ENCODE peak calls at places on chromosome 20, in four cellular contexts. V is testis; H is stomach; P is naive thymus-derived CD4-positive, alpha-beta T cell. S is an unnamed sample. For H3K4me1, the result is how much of the 10 kb centered on the place peaks cover.

GRCh38 chr20:56875052-56875663 is 246.1 kb downstream of the TFAP2C start:
- DNase-seq in P (no peak), H (no peak), V (no peak), S (no peak)

GRCh38 chr20:21099653-21100589 is 6.2 kb downstream of the LINC00237 start:
- DNase-seq in V (peak), P (no peak), H (peak), S (peak)

GRCh38 chr20:44762466-44763140 is 16.9 kb downstream of the KCNK15 start:
- DNase-seq in V (no peak), P (no peak), H (no peak), S (no peak)

GRCh38 chr20:40628877-40629276 is 60.2 kb downstream of the MAFB start:
- DNase-seq in P (no peak), H (no peak), V (no peak), S (peak)

GRCh38 chr20:23266530-23267398 is 83.8 kb upstream of the NXT1 start:
- DNase-seq in V (no peak), H (no peak), P (no peak), S (no peak)

GRCh38 chr20:62223571-62223970 is 3.5 kb upstream of the HRH3 start:
- DNase-seq in V (no peak), H (no peak), P (no peak), S (no peak)

GRCh38 chr20:53186630-53187029 is 214.5 kb downstream of the TSHZ2 start:
- DNase-seq in V (no peak), P (no peak), H (no peak), S (no peak)

GRCh38 chr20:56202493-56203077 is 45.9 kb upstream of the MC3R start:
- DNase-seq in H (no peak), P (no peak), V (peak), S (no peak)

GRCh38 chr20:58650181-58650775 is 805 bp upstream of the STX16 start:
- DNase-seq in V (peak), H (no peak), P (peak), S (peak)

GRCh38 chr20:32625996-32626395 is 40.9 kb upstream of the NOL4L start:
- DNase-seq in H (no peak), V (no peak), P (no peak), S (no peak)

GRCh38 chr20:21509597-21510331 is 4.1 kb downstream of the NKX2-2 start:
- DNase-seq in H (no peak), P (no peak), V (peak), S (no peak)

GRCh38 chr20:61516398-61517208 is 264.5 kb downstream of the CDH4 start:
- DNase-seq in H (no peak), P (no peak), V (no peak), S (no peak)

GRCh38 chr20:47231382-47232042 is 125.0 kb downstream of the ZMYND8 start:
- DNase-seq in P (no peak), H (no peak), V (no peak), S (no peak)

GRCh38 chr20:7926767-7927166 is 13.5 kb downstream of the HAO1 start:
- DNase-seq in H (no peak), V (peak), P (no peak), S (no peak)

GRCh38 chr20:64038252-64038578 is 2.2 kb downstream of the C20orf204 start:
- DNase-seq in P (no peak), H (no peak), V (no peak), S (no peak)

GRCh38 chr20:64041040-64041780 is 5.2 kb downstream of the C20orf204 start:
- DNase-seq in P (no peak), V (no peak), H (no peak), S (no peak)

GRCh38 chr20:64040231-64041039 is 4.5 kb downstream of the C20orf204 start:
- DNase-seq in P (no peak), H (no peak), V (no peak), S (no peak)

GRCh38 chr20:64038579-64039292 is 2.8 kb downstream of the C20orf204 start:
- DNase-seq in P (peak), V (peak), H (peak), S (no peak)

GRCh38 chr20:64039293-64040160 is 3.5 kb downstream of the C20orf204 start:
- DNase-seq in H (no peak), P (no peak), V (no peak), S (no peak)
- H3K4me1 ChIP-seq in H (half or more), P (under half), V (under half), S (half or more)

GRCh38 chr20:51503376-51503775 is 39.1 kb downstream of the NFATC2 start:
- DNase-seq in V (no peak), P (no peak), H (no peak), S (no peak)
- H3K4me1 ChIP-seq in V (under half), P (under half), H (under half), S (under half)

GRCh38 chr20:50514035-50514337 is 3.8 kb downstream of the PTPN1 start:
- DNase-seq in V (no peak), P (no peak), H (no peak), S (no peak)
- H3K4me1 ChIP-seq in V (under half), P (half or more), H (half or more), S (half or more)

GRCh38 chr20:35253010-35253409 is 24.9 kb downstream of the MMP24OS start:
- DNase-seq in P (no peak), H (no peak), V (no peak), S (no peak)

GRCh38 chr20:35254448-35254999 is 23.4 kb downstream of the MMP24OS start:
- DNase-seq in H (no peak), P (no peak), V (no peak), S (no peak)

GRCh38 chr20:35260426-35260825 is 17.5 kb downstream of the MMP24OS start:
- DNase-seq in V (no peak), H (no peak), P (no peak), S (no peak)

GRCh38 chr20:35252037-35252461 is 25.6 kb downstream of the MMP24 start:
- DNase-seq in P (no peak), H (no peak), V (no peak), S (no peak)

DNA sequence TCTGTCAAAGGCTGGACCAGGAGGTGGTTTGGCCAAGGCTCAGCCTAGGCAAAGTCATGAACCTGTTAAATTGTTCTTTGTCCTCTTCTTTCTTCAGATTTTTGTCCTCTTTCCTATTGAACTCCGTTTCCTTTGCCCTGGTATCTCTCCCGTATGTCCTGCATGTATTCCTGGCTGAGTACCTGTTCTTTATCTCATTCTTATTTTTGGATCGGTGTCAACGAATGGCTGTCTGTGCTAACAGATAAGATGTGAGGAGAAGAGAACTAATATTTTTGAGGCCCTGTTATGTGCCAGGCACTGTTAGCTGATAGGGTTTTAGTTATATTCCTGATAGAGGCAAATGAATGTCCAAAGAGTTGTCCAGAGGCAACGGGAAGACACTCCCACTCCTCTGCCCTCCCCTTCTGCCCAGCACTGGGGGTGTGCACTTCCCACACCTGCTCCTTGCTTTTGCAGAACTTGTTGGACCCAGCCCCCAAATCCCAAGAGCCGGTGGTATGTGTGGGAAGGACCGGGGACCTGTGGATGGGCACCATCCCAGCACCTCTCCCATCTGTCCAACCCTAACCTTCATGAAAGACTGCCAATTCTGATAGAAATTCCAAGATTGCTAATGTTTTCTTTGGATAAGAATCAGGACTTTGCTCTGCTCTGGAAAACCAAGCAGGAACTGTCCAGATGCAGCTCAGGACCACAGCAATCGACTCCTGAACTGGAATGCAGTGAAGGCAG is 20.6 kb downstream of the MMP24OS start:
- DNase-seq in H (no peak), V (no peak), P (no peak), S (no peak)
- H3K4me1 ChIP-seq in H (under half), V (under half), P (under half), S (under half)

GRCh38 chr20:36850759-36851158 is 25.2 kb upstream of the TLDC2 start:
- DNase-seq in V (no peak), P (no peak), H (no peak), S (no peak)
- H3K4me1 ChIP-seq in V (half or more), P (under half), H (half or more), S (half or more)

GRCh38 chr20:16548073-16548672 is 25.1 kb downstream of the KIF16B start:
- DNase-seq in H (no peak), P (no peak), V (no peak), S (no peak)
- H3K4me1 ChIP-seq in H (under half), P (under half), V (under half), S (under half)

DNA sequence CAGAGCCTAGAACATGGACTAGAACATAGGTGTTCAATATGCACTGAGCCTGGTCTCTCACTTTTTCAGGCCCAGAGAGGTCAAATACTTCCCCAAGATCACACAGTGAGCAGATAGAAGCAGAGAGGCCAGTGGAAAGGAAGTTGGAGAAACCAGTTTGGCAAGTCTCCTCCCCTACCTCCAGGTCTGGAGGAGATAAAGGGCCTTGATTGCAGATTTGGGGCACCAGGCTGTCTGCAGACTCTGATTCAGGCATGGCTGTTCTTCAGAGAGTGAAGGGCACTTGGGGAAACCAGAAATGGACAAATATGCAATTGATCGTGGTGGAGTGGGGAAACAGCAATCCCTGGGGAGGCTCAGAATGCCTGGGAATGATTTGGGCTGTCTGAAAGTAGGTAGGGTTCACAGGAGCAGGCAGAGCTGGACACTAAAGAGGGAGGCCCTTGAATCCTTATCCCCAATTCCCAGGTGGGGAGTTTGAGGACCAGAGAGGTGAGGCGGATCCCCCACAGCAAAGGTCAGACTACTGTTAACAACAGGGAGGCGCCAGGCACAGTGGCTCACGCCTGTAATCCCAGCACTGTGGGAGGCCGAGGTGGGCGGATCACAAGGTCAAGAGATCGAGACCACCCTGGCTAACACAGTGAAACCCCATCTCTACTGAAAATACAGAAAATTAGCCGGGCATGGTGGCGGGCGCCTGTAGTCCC is 2.3 kb downstream of the PEDS1 start:
- DNase-seq in P (no peak), V (no peak), H (peak), S (no peak)
- H3K4me1 ChIP-seq in P (under half), V (under half), H (half or more), S (half or more)

GRCh38 chr20:5495939-5496338 is 179.2 kb upstream of the PROKR2 start:
- DNase-seq in V (no peak), P (no peak), H (no peak), S (no peak)

GRCh38 chr20:5489596-5489995 is 172.8 kb upstream of the PROKR2 start:
- DNase-seq in P (no peak), H (no peak), V (no peak), S (no peak)

GRCh38 chr20:5495026-5495425 is 178.3 kb upstream of the PROKR2 start:
- DNase-seq in P (no peak), H (no peak), V (no peak), S (no peak)

GRCh38 chr20:5491463-5491862 is 174.7 kb upstream of the PROKR2 start:
- DNase-seq in V (no peak), P (no peak), H (no peak), S (no peak)

GRCh38 chr20:5492941-5493340 is 176.2 kb upstream of the PROKR2 start:
- DNase-seq in P (no peak), V (no peak), H (no peak), S (no peak)
- H3K4me1 ChIP-seq in P (under half), V (under half), H (under half), S (under half)

GRCh38 chr20:24998631-24999445 is 6.3 kb upstream of the APMAP start:
- DNase-seq in P (no peak), V (no peak), H (no peak), S (no peak)

GRCh38 chr20:24996449-24997195 is 4.1 kb upstream of the APMAP start:
- DNase-seq in H (no peak), P (no peak), V (no peak), S (no peak)

GRCh38 chr20:25000268-25000801 is 7.8 kb upstream of the APMAP start:
- DNase-seq in P (no peak), V (peak), H (peak), S (no peak)

GRCh38 chr20:24998121-24998520 is 5.6 kb upstream of the APMAP start:
- DNase-seq in P (no peak), H (no peak), V (no peak), S (no peak)

DNA sequence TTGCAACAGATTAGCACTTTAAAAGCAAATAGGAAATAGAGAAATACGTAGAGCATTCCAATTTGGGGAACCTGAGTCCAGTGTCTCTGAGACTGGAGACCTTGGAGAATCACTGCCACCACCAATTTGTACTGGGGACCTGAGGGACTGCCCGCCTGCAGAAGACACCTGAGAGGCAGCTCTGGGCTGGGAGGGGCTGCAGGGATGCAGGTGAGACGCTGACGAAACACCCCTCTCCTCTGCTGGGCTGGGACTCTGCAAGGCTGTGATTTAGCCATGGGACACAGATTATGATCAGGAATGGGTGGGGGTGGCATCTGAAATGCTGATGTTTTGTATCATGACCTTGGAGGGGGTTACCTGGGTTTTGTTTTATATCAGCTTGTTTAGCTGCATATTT is 7.0 kb upstream of the APMAP start:
- DNase-seq in V (no peak), P (no peak), H (no peak), S (no peak)
- H3K4me1 ChIP-seq in V (under half), P (under half), H (under half), S (under half)

S was measured in esophagus muscularis mucosa.